ENCODE peak calls at places on chromosomes 3 and 15, in seven cellular contexts. Y is tibial nerve, M is transverse colon, J is esophagus muscularis mucosa, W is stomach, A is ovary, Q is HepG2. U is an unnamed sample.
A peak's percentile ranks its signal among the peaks of the same experiment; 100 is the strongest.

GRCh38 chr3:184133840-184134745 is 1.1 kb upstream of the EIF2B5 start:
- DNase-seq in Y (peak; percentile 76), M (peak; percentile 88), J (peak; percentile 92), W (peak; percentile 84), A (peak; percentile 79), Q (peak; percentile 74), U (peak; percentile 92)

GRCh38 chr3:127691974-127692373 is 19.2 kb downstream of the ABTB1 start:
- DNase-seq in Y (no peak), M (no peak), J (no peak), W (no peak), A (no peak), Q (no peak), U (no peak)

GRCh38 chr15:39756806-39757522 is 25.7 kb downstream of the FSIP1 start:
- DNase-seq in Y (peak; percentile 78), M (no peak), J (no peak), W (no peak), A (no peak), Q (peak; percentile 43), U (no peak)

GRCh38 chr3:20905210-20905805 is 719.3 kb upstream of the SGO1 start:
- DNase-seq in Y (no peak), M (no peak), J (no peak), W (no peak), A (no peak), Q (no peak), U (no peak)

GRCh38 chr3:53350652-53351051 is 3.3 kb upstream of the DCP1A start:
- DNase-seq in Y (no peak), M (peak; percentile 59), J (no peak), W (no peak), A (no peak), Q (peak; percentile 14), U (no peak)

GRCh38 chr3:27606537-27606936 is 115.6 kb downstream of the EOMES start:
- DNase-seq in Y (no peak), M (no peak), J (no peak), W (no peak), A (no peak), Q (no peak), U (no peak)

GRCh38 chr15:33831646-33832045 is 136.7 kb upstream of the CHRM5 start:
- DNase-seq in Y (no peak), M (no peak), J (no peak), W (no peak), A (no peak), Q (no peak), U (no peak)

GRCh38 chr3:10957976-10958749 is 34.4 kb upstream of the SLC6A1 start:
- DNase-seq in Y (no peak), M (peak; percentile 82), J (no peak), W (peak; percentile 64), A (no peak), Q (no peak), U (no peak)

GRCh38 chr15:51312132-51312531 is 26.3 kb downstream of the CYP19A1 start:
- DNase-seq in Y (no peak), M (no peak), J (no peak), W (no peak), A (no peak), Q (peak; percentile 89), U (no peak)

GRCh38 chr3:195908439-195909293 is at the start of gene TNK2:
- DNase-seq in Y (no peak), M (peak; percentile 50), J (no peak), W (peak; percentile 47), A (peak; percentile 48), Q (no peak), U (peak; percentile 72)

GRCh38 chr15:79378394-79379158 is 53.6 kb upstream of the MINAR1 start:
- DNase-seq in Y (no peak), M (no peak), J (no peak), W (no peak), A (no peak), Q (no peak), U (no peak)

GRCh38 chr3:149179225-149179624 is 42.4 kb downstream of the CP start:
- DNase-seq in Y (no peak), M (no peak), J (no peak), W (no peak), A (no peak), Q (no peak), U (no peak)

GRCh38 chr15:57916695-57917094 is 148.8 kb downstream of the ALDH1A2 start:
- DNase-seq in Y (no peak), M (no peak), J (no peak), W (no peak), A (no peak), Q (no peak), U (no peak)

GRCh38 chr15:80506494-80506893 is 102.3 kb downstream of the ARNT2 start:
- DNase-seq in Y (no peak), M (no peak), J (peak; percentile 53), W (no peak), A (no peak), Q (no peak), U (no peak)

GRCh38 chr3:125032683-125033082 is 23.1 kb downstream of the HEG1 start:
- DNase-seq in Y (no peak), M (no peak), J (no peak), W (no peak), A (no peak), Q (no peak), U (no peak)

GRCh38 chr3:125032100-125032643 is 23.6 kb downstream of the HEG1 start:
- DNase-seq in Y (no peak), M (no peak), J (no peak), W (no peak), A (no peak), Q (peak; percentile 70), U (no peak)

GRCh38 chr3:125033616-125034015 is 22.2 kb downstream of the HEG1 start:
- DNase-seq in Y (no peak), M (no peak), J (no peak), W (no peak), A (no peak), Q (no peak), U (no peak)

GRCh38 chr3:125033135-125033534 is 22.7 kb downstream of the HEG1 start:
- DNase-seq in Y (no peak), M (no peak), J (no peak), W (no peak), A (no peak), Q (no peak), U (no peak)

DNA sequence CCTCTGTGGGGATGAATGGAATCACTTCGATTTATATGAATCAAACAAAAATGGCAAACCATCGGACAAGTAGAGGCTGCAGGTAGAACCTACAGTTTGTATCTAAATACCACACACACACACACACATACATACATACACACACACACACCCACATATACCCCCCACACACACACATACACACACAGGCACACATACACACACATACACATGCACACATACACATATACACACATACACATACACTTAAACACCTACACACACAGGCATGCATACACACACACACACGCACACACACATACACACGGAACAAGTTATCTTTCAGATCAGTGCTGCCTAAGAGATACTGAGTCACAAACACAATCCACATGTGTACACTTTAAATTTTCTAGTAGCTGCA is 24.3 kb downstream of the HEG1 start:
- DNase-seq in Y (no peak), M (no peak), J (no peak), W (no peak), A (no peak), Q (no peak), U (no peak)
- H3K27ac ChIP-seq in Y (no peak overlapping the region), M (no peak overlapping the region), J (no peak overlapping the region), W (no peak overlapping the region), A (no peak overlapping the region), Q (no peak overlapping the region), U (no peak overlapping the region)

DNA sequence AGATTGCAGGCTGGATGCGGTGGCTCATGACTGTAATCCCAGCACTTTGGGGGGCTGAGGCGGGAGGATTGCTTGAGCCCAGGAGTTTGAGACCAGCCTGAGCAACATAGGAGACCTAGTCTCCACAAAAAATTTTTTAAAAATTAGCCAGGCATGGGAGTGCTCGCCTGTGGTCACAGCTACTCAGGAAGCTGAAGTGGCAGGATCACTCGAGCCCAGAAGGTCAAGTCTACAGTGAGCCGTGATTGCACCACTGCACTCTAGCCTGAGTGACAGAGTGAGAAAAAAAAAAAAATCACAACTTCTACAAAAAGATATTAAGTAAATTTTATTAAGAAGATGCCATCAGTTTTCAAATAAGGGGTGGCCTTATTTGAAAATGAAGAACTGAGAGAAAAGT is 11.9 kb upstream of the PLA2G4D start:
- DNase-seq in Y (no peak), M (no peak), J (no peak), W (peak; percentile 25), A (no peak), Q (no peak), U (no peak)
- H3K9me3 ChIP-seq in Y (peaks cover 3% of the 10 kb centered on the region), M (no peaks in the 10 kb centered on the region), J (no peaks in the 10 kb centered on the region), W (no peaks in the 10 kb centered on the region), A (no peaks in the 10 kb centered on the region), Q (no peaks in the 10 kb centered on the region), U (no peaks in the 10 kb centered on the region)

GRCh38 chr15:75200765-75201608 is 695 bp upstream of the C15orf39 start:
- DNase-seq in Y (no peak), M (peak; percentile 86), J (no peak), W (peak; percentile 73), A (peak; percentile 59), Q (peak; percentile 57), U (peak; percentile 78)

GRCh38 chr15:75203017-75203907 is 1.6 kb downstream of the C15orf39 start:
- DNase-seq in Y (peak; percentile 15), M (no peak), J (no peak), W (no peak), A (peak; percentile 56), Q (no peak), U (no peak)

GRCh38 chr15:75200391-75200764 is 1.3 kb upstream of the C15orf39 start:
- DNase-seq in Y (no peak), M (no peak), J (no peak), W (no peak), A (no peak), Q (no peak), U (no peak)

GRCh38 chr15:75202251-75203016 is 752 bp downstream of the C15orf39 start:
- DNase-seq in Y (peak; percentile 56), M (peak; percentile 89), J (peak; percentile 95), W (peak; percentile 85), A (peak; percentile 73), Q (peak; percentile 38), U (peak; percentile 91)

DNA sequence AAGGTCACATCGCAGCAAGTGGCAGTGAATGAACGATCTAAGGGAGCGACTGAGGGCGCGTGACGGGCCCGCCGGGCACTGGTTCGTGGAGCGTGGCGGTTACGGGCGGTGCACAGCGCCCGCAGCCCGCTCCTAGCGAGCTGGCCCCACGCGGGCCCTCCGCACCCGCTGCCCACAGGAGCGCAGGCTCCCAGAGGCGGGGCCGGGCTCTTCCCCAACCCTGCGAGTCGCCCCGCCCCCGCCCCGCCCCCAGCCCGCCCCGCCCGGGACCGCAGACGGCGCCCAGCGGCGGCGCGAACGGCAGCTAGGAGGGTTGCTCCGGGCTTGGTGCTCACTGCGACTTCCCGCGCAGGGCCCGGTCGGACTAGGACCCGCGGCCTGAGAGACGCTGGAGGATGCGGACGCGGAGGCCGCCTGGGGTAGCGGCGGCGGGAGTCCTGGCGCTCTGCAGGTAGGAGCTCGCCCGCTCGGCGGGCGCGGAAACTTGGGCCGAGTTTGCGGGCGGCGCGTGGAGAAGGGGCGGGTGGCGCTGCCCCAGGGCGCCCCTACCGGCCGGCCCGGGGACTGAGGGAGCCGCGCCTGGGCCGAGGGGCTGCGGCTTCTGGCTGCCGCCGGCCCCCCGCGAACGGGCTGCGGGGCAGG is at the start of gene C15orf39:
- DNase-seq in Y (peak; percentile 42), M (peak; percentile 78), J (peak; percentile 94), W (peak; percentile 76), A (peak; percentile 85), Q (peak; percentile 33), U (peak; percentile 84)
- TF ChIP-seq EP300 in Y (peak; percentile 99), M (no peak), J (no peak), W (no peak), A (no peak), Q (no peak), U (no peak)

DNA sequence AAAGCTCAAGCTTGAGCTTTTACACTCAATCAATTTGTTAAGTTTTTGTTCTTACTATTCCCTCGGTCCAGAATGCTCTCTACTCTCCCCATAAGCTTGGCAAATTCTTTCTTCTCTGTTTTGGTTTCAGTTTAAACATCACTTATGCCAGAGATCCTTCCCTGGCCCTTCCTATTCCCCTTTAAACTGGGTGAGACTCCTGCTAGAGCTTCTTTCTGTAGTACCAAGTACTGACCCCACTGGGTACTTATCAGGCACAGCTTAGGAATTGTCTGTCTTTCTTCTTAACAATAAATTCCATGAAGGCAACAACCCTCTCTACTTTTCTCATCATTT is 76.7 kb upstream of the PHLDB2 start:
- DNase-seq in Y (no peak), M (no peak), J (no peak), W (no peak), A (no peak), Q (no peak), U (no peak)
- H3K27ac ChIP-seq in Y (no peak overlapping the region), M (peak overlapping the region; percentile 30), J (peak overlapping the region; percentile 37), W (peak overlapping the region; percentile 10), A (no peak overlapping the region), Q (no peak overlapping the region), U (peak overlapping the region; percentile 59)

U was measured in sigmoid colon.